ENCODE peak calls at places on chromosomes 13 and 19, in six cellular contexts. J is tibial nerve, E is fibroblast of lung, I is gastrocnemius medialis, Q is brain microvascular endothelial cell, M is OCI-LY7. V is an unnamed sample.

GRCh38 chr13:101390461-101390860 is 25.8 kb downstream of the NALCN start:
- DNase-seq in J (no peak), E (peak; percentile 74), I (no peak), Q (no peak), M (no peak), V (peak; percentile 48)

GRCh38 chr13:34139660-34140059 is 321.7 kb downstream of the RFC3 start:
- DNase-seq in J (no peak), E (no peak), I (no peak), Q (no peak), M (no peak), V (no peak)

GRCh38 chr13:91574756-91575155 is 176.3 kb downstream of the GPC5 start:
- DNase-seq in J (no peak), E (peak; percentile 39), I (no peak), Q (peak; percentile 33), M (no peak), V (peak; percentile 53)

GRCh38 chr13:103961129-103961528 is 894.9 kb upstream of the SLC10A2 start:
- DNase-seq in J (no peak), E (no peak), I (peak; percentile 61), Q (no peak), M (no peak), V (no peak)

GRCh38 chr19:13984875-13985741 is 21.0 kb downstream of the RFX1 start:
- DNase-seq in J (no peak), E (no peak), I (no peak), Q (no peak), M (peak; percentile 48), V (no peak)

GRCh38 chr13:98451676-98452105 is 125.2 kb downstream of the STK24 start:
- DNase-seq in J (peak; percentile 48), E (peak; percentile 81), I (no peak), Q (peak; percentile 84), M (no peak), V (peak; percentile 85)

GRCh38 chr19:11942008-11942842 is 17.3 kb downstream of the ZNF700 start:
- DNase-seq in J (no peak), E (no peak), I (no peak), Q (no peak), M (no peak), V (no peak)

GRCh38 chr13:112078216-112078615 is 11.3 kb downstream of the SOX1 start:
- DNase-seq in J (no peak), E (no peak), I (no peak), Q (no peak), M (no peak), V (no peak)

GRCh38 chr13:66159526-66159925 is 1070.6 kb downstream of the PCDH9 start:
- DNase-seq in J (no peak), E (no peak), I (no peak), Q (no peak), M (no peak), V (no peak)

GRCh38 chr19:39847525-39847924 is 1.3 kb upstream of the FBL start:
- DNase-seq in J (no peak), E (no peak), I (no peak), Q (no peak), M (no peak), V (no peak)

GRCh38 chr19:1690570-1691307 is 38.3 kb upstream of the TCF3 start:
- DNase-seq in J (no peak), E (no peak), I (no peak), Q (no peak), M (peak; percentile 75), V (no peak)

GRCh38 chr19:1076951-1077350 is 10.0 kb downstream of the ARHGAP45 start:
- DNase-seq in J (no peak), E (no peak), I (peak; percentile 50), Q (no peak), M (peak; percentile 96), V (no peak)

GRCh38 chr13:102569488-102569887 is 27.3 kb upstream of the TPP2 start:
- DNase-seq in J (no peak), E (peak; percentile 65), I (no peak), Q (peak; percentile 9), M (no peak), V (no peak)

GRCh38 chr13:36163303-36163702 is 32.1 kb upstream of the DCLK1 start:
- DNase-seq in J (peak; percentile 17), E (peak; percentile 34), I (no peak), Q (no peak), M (no peak), V (peak; percentile 64)

GRCh38 chr19:18465214-18465963 is 27.5 kb upstream of the ISYNA1 start:
- DNase-seq in J (no peak), E (no peak), I (peak; percentile 47), Q (no peak), M (no peak), V (no peak)

GRCh38 chr13:98509271-98510155 is 67.4 kb downstream of the STK24 start:
- DNase-seq in J (peak; percentile 60), E (peak; percentile 89), I (peak; percentile 65), Q (peak; percentile 92), M (no peak), V (peak; percentile 68)

GRCh38 chr13:31947506-31947905 is 84.1 kb upstream of the FRY start:
- DNase-seq in J (no peak), E (no peak), I (no peak), Q (no peak), M (no peak), V (no peak)

GRCh38 chr13:31947105-31947504 is 84.5 kb upstream of the FRY start:
- DNase-seq in J (no peak), E (no peak), I (no peak), Q (no peak), M (no peak), V (no peak)

GRCh38 chr13:31945202-31945978 is 86.2 kb upstream of the FRY start:
- DNase-seq in J (peak; percentile 63), E (peak; percentile 74), I (peak; percentile 77), Q (peak; percentile 60), M (no peak), V (peak; percentile 13)

GRCh38 chr13:31944262-31945160 is 87.1 kb upstream of the FRY start:
- DNase-seq in J (no peak), E (no peak), I (no peak), Q (no peak), M (no peak), V (no peak)

GRCh38 chr13:31946091-31946770 is 85.3 kb upstream of the FRY start:
- DNase-seq in J (no peak), E (peak; percentile 33), I (no peak), Q (no peak), M (no peak), V (no peak)
- H3K4me3 ChIP-seq in J (no peak overlapping the region), E (no peak overlapping the region), I (peak overlapping the region; percentile 17), Q (no peak overlapping the region), M (no peak overlapping the region), V (no peak overlapping the region)

DNA sequence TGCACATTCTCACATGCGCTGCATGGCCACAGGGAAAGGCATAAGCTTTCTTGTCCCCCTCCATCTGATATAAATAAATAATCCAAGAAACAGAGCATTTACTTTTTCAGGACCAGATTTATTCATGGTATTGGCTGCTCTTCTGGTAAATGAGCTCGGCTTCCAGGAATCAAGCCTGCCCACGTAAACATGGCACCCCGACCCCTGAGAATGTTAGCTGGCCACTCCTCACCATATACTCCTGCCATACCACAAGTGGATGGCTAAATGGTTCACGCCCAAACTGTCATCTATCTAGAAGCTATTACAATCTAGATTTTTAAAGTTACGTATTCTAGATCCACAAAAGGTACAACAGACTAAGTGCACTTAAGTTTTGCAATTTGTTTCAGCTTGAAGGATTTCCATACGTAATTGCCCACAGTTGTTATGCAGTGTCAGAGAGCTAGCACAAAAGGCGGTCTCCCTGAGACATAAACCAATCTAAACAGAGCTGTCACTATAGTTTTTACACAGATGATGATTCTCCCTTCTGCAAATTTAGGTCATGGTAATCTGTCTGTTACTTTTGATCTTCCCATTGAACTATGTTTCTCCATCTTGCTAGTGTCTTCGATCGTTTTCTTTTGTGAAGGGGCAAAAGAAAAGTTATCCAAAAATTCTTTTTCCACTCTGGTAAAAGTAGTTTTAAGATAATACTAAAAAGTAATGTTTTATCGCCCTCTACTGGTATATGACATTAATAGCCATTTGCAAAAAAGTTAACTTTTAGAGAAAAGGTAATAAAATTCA is 16.2 kb upstream of the FOXO1 start:
- DNase-seq in J (no peak), E (peak; percentile 39), I (no peak), Q (no peak), M (peak; percentile 86), V (no peak)
- TF ChIP-seq CTCF in J (peak; percentile 65), E (no peak), I (peak; percentile 75), Q (no peak), M (peak; percentile 88), V (no peak)

GRCh38 chr19:10226021-10226375 is 5.1 kb downstream of the S1PR2 start:
- DNase-seq in J (no peak), E (no peak), I (no peak), Q (no peak), M (no peak), V (no peak)

GRCh38 chr19:10228393-10228792 is 2.7 kb downstream of the S1PR2 start:
- DNase-seq in J (no peak), E (no peak), I (no peak), Q (no peak), M (peak; percentile 54), V (no peak)

GRCh38 chr19:10228925-10229324 is 2.2 kb downstream of the S1PR2 start:
- DNase-seq in J (peak; percentile 31), E (peak; percentile 30), I (no peak), Q (peak; percentile 35), M (peak; percentile 80), V (no peak)

GRCh38 chr19:10226376-10227214 is 4.5 kb downstream of the S1PR2 start:
- DNase-seq in J (peak; percentile 80), E (peak; percentile 69), I (peak; percentile 70), Q (peak; percentile 55), M (no peak), V (no peak)

GRCh38 chr19:10227215-10227971 is 3.7 kb downstream of the S1PR2 start:
- DNase-seq in J (peak; percentile 50), E (no peak), I (peak; percentile 49), Q (no peak), M (no peak), V (no peak)
- H3K4me3 ChIP-seq in J (peak overlapping the region; percentile 7), E (peak overlapping the region; percentile 47), I (no peak overlapping the region), Q (no peak overlapping the region), M (peak overlapping the region; percentile 61), V (no peak overlapping the region)

DNA sequence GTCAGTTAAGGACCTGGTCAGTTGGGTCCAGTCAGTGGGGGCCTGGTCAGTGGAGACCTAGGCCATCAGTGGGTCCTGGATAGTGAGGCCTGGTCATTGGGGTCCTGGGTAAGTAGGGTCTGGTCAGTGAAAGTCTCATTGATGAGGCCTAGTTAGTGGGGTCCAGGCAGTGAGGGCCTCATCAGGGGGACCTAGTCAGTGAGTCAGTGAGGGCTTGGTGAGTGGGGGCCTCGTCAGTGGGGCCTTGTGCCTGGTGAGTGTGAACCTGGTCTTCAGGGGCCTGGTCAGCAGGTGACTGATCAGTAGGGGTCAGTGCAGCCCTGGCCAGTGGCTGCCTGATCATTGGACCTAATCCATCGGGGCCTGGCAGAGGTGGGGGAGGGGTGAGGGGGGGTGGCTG is 42.6 kb upstream of the TPM4 start:
- DNase-seq in J (no peak), E (no peak), I (no peak), Q (no peak), M (no peak), V (no peak)
- TF ChIP-seq CTCF in J (no peak), E (no peak), I (no peak), Q (no peak), M (no peak), V (no peak)

GRCh38 chr13:51221674-51222509 is at the start of gene FAM124A:
- DNase-seq in J (peak; percentile 9), E (peak; percentile 20), I (no peak), Q (no peak), M (peak; percentile 43), V (no peak)
- H3K4me3 ChIP-seq in J (peak within 1 kb of the TSS; percentile 66), E (peak within 1 kb of the TSS; percentile 80), I (peak within 1 kb of the TSS; percentile 79), Q (peak within 1 kb of the TSS; percentile 72), M (peak within 1 kb of the TSS; percentile 68), V (peak within 1 kb of the TSS; percentile 52)

V was measured in astrocyte of the cerebellum.